ENCODE peak calls at places on chromosomes 4 and X, in seven cellular contexts. I is right atrium auricular region, H is uterus, K is fibroblast of lung, Q is neural progenitor cell, A is fibroblast of mammary gland, L is WERI-Rb-1. R is an unnamed sample.

GRCh38 chr4:8697826-8698225 is 105.3 kb downstream of the CPZ start:
- DNase-seq in I (no peak), H (no peak), K (no peak), Q (no peak), A (no peak), L (no peak), R (no peak)

GRCh38 chr4:167854881-167855280 is 237.5 kb upstream of the ANXA10 start:
- DNase-seq in I (no peak), H (no peak), K (no peak), Q (no peak), A (peak), L (no peak), R (no peak)

GRCh38 chr4:26217961-26218676 is 102.7 kb upstream of the RBPJ start:
- DNase-seq in I (peak), H (no peak), K (no peak), Q (no peak), A (peak), L (no peak), R (peak)

GRCh38 chrX:15136795-15137194 is 133.1 kb downstream of the ASB9 start:
- DNase-seq in I (no peak), H (no peak), K (no peak), Q (no peak), A (no peak), L (no peak), R (no peak)

GRCh38 chr4:121900132-121900983 is 30.1 kb upstream of the BBS7 start:
- DNase-seq in I (no peak), H (peak), K (peak), Q (peak), A (peak), L (peak), R (peak)

GRCh38 chrX:35351212-35351611 is 408.6 kb downstream of the FAM47B start:
- DNase-seq in I (no peak), H (no peak), K (peak), Q (no peak), A (no peak), L (no peak), R (no peak)

GRCh38 chr4:94240384-94240783 is 32.7 kb downstream of the SMARCAD1 start:
- DNase-seq in I (no peak), H (no peak), K (no peak), Q (no peak), A (no peak), L (no peak), R (no peak)

GRCh38 chrX:78950157-78950556 is 5.0 kb downstream of the P2RY10 start:
- DNase-seq in I (no peak), H (no peak), K (no peak), Q (no peak), A (no peak), L (no peak), R (no peak)

DNA sequence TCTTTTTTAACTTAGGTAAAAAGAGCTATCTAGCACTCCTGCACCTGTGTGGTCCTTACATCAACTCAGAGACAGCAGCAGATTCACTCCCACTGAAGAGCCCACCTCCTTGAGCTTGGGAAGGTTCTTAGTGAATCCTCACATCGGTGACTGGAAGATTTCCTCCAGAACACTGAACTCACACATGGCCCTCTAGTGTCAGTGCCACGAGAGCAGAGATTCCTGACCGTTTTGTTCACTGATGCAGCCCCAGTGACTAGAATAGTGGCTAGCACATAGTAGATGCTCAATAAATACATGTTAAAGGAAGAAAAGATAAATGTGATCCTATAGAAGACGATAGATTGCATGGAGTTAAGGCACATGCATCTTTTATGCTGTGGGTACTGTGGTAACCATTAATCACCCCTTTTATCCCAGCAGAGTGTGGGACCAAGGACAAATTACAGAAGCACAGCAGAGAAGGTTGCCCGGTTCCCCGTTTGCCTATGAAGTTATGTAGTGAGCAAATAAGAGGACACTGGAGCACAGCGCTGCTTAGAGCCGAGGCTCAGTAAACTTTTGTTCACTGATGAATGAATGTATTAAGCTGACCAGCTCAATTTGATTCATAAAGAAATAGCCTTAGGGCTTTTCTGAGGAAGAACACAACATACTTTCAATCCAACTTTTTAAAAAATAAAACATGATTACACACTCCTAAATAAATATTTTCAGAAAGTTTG is 8.7 kb downstream of the GASK1B start:
- DNase-seq in I (no peak), H (no peak), K (no peak), Q (no peak), A (peak), L (no peak), R (no peak)
- H3K4me3 ChIP-seq in I (peak), H (peak), K (no peak), Q (no peak), A (no peak), L (no peak), R (no peak)

GRCh38 chr4:184705692-184706091 is 28.2 kb downstream of the CENPU start:
- DNase-seq in I (no peak), H (no peak), K (no peak), Q (no peak), A (no peak), L (no peak), R (no peak)

DNA sequence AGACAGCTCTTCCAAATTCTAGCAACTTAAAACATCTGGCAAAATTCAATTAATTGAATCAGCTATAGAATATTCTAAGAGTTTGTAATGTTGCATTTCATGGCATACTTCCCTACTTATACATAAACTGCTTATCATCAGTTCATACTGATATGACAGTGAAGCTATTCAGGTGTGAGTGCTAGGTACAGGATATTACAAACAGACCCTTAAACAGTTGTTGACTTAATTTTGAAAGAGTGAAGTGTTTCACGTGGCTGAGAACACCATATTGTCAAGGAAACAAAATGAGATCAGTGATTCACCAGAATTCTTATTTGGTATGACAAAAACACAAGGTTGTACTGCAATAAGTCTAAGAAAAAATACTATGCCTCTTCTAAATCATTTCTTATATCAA is 27.4 kb downstream of the CENPU start:
- DNase-seq in I (no peak), H (no peak), K (no peak), Q (no peak), A (no peak), L (no peak), R (no peak)
- TF ChIP-seq CTCF in I (no peak), H (no peak), K (no peak), Q (no peak), A (no peak), L (no peak), R (no peak)

DNA sequence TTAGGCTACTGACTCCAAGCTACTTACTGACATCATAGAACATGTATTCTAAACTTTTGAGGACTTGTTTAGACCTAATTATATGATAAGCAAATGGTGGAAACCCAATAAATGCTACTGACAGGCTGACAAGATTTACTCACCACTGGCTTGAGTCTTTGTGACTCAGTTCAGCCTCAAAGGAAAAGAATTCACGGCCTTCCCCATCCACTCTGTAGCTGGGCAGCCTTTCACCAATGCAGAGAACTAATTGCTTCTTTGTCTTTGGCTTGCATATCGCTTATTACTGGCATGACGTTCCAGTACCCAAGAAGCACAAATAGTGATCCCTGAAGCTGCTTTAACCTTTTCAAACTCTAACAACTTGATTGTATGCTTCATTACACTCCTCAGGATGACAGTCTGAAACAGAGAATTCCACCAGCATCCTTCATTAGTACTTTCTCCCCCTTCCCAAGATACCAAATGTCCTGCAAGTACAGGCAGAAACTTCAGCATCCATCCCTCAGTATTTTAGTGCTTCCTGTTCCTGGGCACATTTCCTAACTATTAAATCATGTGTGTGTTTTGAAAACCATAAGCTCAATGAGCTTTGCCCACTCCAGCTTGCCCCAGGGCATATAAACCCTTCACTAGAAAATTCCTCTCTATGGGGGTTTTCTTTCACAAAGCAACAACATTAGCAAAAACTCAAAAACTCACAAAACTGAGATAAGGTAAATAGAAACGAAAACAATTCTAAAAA is 298.1 kb upstream of the SLC7A11 start:
- DNase-seq in I (no peak), H (no peak), K (no peak), Q (no peak), A (peak), L (no peak), R (peak)
- H3K4me3 ChIP-seq in I (no peak), H (no peak), K (no peak), Q (no peak), A (no peak), L (no peak), R (no peak)

DNA sequence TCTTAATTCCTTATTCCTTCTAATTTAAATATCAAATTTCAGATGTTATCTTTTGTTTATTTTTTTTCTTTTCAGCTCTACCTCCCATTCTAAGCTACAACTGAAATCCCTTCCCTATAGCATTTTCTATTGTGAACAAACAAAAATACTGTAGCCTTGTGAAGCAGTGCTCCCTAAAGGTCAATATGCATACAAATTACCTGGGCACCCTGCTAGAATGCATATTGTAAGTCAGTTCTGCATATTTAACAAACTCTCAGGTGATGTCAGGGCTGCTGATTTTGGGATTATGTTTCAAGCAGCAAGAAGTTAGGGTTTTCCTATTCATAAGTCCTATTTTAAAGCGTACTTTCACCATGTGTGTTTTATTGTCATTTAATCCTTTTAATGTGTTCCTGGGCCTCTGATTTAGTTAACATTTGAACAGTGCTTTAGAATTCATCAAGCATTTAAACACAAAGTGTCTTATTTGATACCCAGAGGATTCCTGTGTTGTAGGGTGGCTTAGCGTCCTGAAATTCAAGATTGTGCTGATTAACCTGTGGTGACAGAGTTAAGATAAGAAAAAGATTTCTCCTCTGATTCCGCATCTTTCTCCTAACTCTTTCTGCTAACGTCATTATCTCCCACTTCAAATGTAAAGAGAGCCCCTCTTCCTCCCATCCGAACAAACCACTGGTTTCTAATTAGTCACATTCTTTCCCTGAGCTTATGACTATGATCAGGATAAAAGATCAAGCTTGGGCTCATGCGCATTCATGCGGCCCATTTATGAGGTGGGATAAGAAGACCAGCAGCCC is 221.3 kb downstream of the ANK2 start:
- DNase-seq in I (no peak), H (no peak), K (no peak), Q (no peak), A (no peak), L (no peak), R (no peak)
- TF ChIP-seq CTCF in I (no peak), H (no peak), K (no peak), Q (no peak), A (no peak), L (no peak), R (no peak)

GRCh38 chrX:107711521-107712041 is 64.0 kb downstream of the TSC22D3 start:
- DNase-seq in I (no peak), H (no peak), K (no peak), Q (no peak), A (peak), L (no peak), R (peak)

GRCh38 chrX:107715331-107716044 is 60.1 kb downstream of the TSC22D3 start:
- DNase-seq in I (no peak), H (no peak), K (no peak), Q (no peak), A (peak), L (no peak), R (no peak)

GRCh38 chrX:107714196-107714811 is 61.3 kb downstream of the TSC22D3 start:
- DNase-seq in I (no peak), H (no peak), K (peak), Q (no peak), A (peak), L (no peak), R (peak)

GRCh38 chrX:107712231-107713204 is 63.1 kb downstream of the TSC22D3 start:
- DNase-seq in I (peak), H (no peak), K (peak), Q (no peak), A (peak), L (no peak), R (peak)

GRCh38 chrX:107713205-107714195 is 62.1 kb downstream of the TSC22D3 start:
- DNase-seq in I (no peak), H (peak), K (peak), Q (no peak), A (peak), L (no peak), R (no peak)
- H3K4me3 ChIP-seq in I (peak), H (peak), K (no peak), Q (no peak), A (peak), L (no peak), R (peak)

GRCh38 chr4:46329118-46329976 is 60.6 kb downstream of the GABRA2 start:
- DNase-seq in I (no peak), H (no peak), K (peak), Q (peak), A (peak), L (peak), R (peak)
- TF ChIP-seq CTCF in I (no peak), H (no peak), K (no peak), Q (peak), A (peak), L (peak), R (peak)

DNA sequence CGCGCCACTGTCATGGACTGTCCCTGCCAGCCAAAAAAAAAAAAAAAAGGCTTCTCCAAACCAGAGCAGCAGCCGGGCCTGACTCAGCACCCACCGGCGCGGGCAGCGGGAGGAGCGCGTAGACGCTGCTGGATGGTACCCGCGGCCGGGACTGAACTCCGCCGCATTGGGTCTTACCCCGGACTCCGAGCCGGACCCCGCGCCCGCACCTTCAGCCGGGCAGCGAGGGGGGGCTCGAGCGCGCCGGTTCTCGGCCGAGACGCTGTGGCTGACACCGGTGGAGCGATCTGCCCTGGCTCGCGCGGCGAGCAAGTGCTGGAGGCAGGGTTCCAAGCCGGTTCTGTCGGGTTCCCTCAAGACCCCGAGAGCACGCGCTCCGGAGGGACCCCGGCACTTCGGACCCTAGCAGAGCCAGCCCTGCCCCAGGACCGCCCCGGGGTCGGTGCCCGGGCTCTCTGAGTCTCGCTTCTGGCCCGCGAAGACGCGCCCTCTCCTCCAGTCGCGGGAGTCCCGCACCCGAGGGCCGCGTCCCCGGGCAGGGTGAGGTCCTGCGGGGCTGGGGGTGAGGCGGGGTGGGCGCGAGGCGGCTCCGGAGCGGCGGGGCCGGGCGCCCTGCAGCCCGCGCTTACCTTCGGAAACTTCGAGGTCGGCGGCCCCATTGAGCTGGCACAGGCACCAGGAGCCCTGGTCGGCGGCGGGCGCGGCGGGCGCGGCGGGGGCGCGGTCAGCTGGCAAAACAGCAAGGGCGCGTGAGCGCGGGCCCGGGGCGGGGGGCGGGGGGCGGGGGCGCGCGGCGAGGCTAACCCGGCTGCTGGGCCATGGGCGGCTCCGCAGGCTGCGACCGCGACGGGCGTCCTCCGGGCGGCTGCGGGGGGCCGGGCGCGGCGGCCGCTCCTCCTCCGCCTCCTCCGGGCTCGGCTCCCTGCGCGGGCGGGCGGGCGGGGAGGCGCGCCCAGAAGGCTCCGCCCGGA is 11.8 kb upstream of the MAN2B2 start:
- DNase-seq in I (no peak), H (no peak), K (peak), Q (peak), A (no peak), L (no peak), R (no peak)
- H3K4me3 ChIP-seq in I (peak), H (no peak), K (no peak), Q (peak), A (no peak), L (peak), R (no peak)